ENCODE peak calls at places on chromosomes 5 and 9, in six cellular contexts. One of them, this sample, is unnamed.

GRCh38 chr9:38047301-38048251 is 21.5 kb downstream of the SHB start:
- DNase-seq in neuronal stem cell: no peak
- DNase-seq in H9: peak; percentile 90
- DNase-seq in H1: peak; percentile 69
- DNase-seq in IMR-90: peak; percentile 95
- DNase-seq in trophoblast cell: peak; percentile 72
- DNase-seq in this sample: peak; percentile 93

GRCh38 chr5:73892806-73893205 is 266.8 kb downstream of the ARHGEF28 start:
- DNase-seq in H1: no peak
- DNase-seq in H9: no peak
- DNase-seq in neuronal stem cell: no peak
- DNase-seq in IMR-90: peak; percentile 96
- DNase-seq in trophoblast cell: no peak
- DNase-seq in this sample: peak; percentile 69

GRCh38 chr9:104843644-104844226 is 79.8 kb downstream of the NIPSNAP3B start:
- DNase-seq in IMR-90: no peak
- DNase-seq in H9: no peak
- DNase-seq in trophoblast cell: no peak
- DNase-seq in neuronal stem cell: no peak
- DNase-seq in H1: no peak
- DNase-seq in this sample: no peak

GRCh38 chr9:34993502-34994428 is 4.2 kb downstream of the DNAJB5 start:
- DNase-seq in H9: peak; percentile 78
- DNase-seq in H1: no peak
- DNase-seq in neuronal stem cell: no peak
- DNase-seq in trophoblast cell: no peak
- DNase-seq in IMR-90: peak; percentile 61
- DNase-seq in this sample: peak; percentile 81

GRCh38 chr9:8856686-8857329 is 1057.2 kb upstream of the DMAC1 start:
- DNase-seq in trophoblast cell: no peak
- DNase-seq in H9: no peak
- DNase-seq in neuronal stem cell: no peak
- DNase-seq in H1: no peak
- DNase-seq in IMR-90: no peak
- DNase-seq in this sample: peak; percentile 26

GRCh38 chr9:36543916-36544315 is 28.8 kb upstream of the MELK start:
- DNase-seq in neuronal stem cell: no peak
- DNase-seq in H1: no peak
- DNase-seq in IMR-90: no peak
- DNase-seq in H9: no peak
- DNase-seq in trophoblast cell: no peak
- DNase-seq in this sample: no peak

GRCh38 chr5:132526290-132526973 is 16.9 kb downstream of the IL5 start:
- DNase-seq in trophoblast cell: peak; percentile 41
- DNase-seq in neuronal stem cell: peak; percentile 69
- DNase-seq in IMR-90: peak; percentile 50
- DNase-seq in H1: peak; percentile 21
- DNase-seq in H9: peak; percentile 72
- DNase-seq in this sample: peak; percentile 63

GRCh38 chr9:133168432-133168831 is 4.7 kb upstream of the GBGT1 start:
- DNase-seq in neuronal stem cell: no peak
- DNase-seq in H9: no peak
- DNase-seq in IMR-90: no peak
- DNase-seq in trophoblast cell: no peak
- DNase-seq in H1: no peak
- DNase-seq in this sample: peak; percentile 94

GRCh38 chr9:35562895-35563746 is 41.9 kb upstream of the TESK1 start:
- DNase-seq in IMR-90: no peak
- DNase-seq in H9: no peak
- DNase-seq in H1: no peak
- DNase-seq in trophoblast cell: no peak
- DNase-seq in neuronal stem cell: no peak
- DNase-seq in this sample: no peak

GRCh38 chr9:127860779-127861178 is 6.3 kb upstream of the ENG start:
- DNase-seq in H9: no peak
- DNase-seq in IMR-90: no peak
- DNase-seq in trophoblast cell: no peak
- DNase-seq in neuronal stem cell: no peak
- DNase-seq in H1: no peak
- DNase-seq in this sample: no peak

GRCh38 chr9:115743709-115744605 is 409.6 kb upstream of the PAPPA start:
- DNase-seq in trophoblast cell: no peak
- DNase-seq in H1: no peak
- DNase-seq in neuronal stem cell: no peak
- DNase-seq in IMR-90: no peak
- DNase-seq in H9: no peak
- DNase-seq in this sample: no peak

GRCh38 chr5:77776606-77777206 is 567 bp upstream of the TBCA start:
- DNase-seq in IMR-90: peak; percentile 67
- DNase-seq in trophoblast cell: peak; percentile 26
- DNase-seq in H9: no peak
- DNase-seq in neuronal stem cell: no peak
- DNase-seq in H1: no peak
- DNase-seq in this sample: no peak

GRCh38 chr5:108521841-108522506 is 140.1 kb upstream of the FBXL17 start:
- DNase-seq in neuronal stem cell: peak; percentile 58
- DNase-seq in IMR-90: peak; percentile 72
- DNase-seq in trophoblast cell: peak; percentile 42
- DNase-seq in H1: no peak
- DNase-seq in H9: no peak
- DNase-seq in this sample: peak; percentile 80

GRCh38 chr9:4065054-4065453 is 234.8 kb downstream of the GLIS3 start:
- DNase-seq in trophoblast cell: no peak
- DNase-seq in IMR-90: no peak
- DNase-seq in neuronal stem cell: no peak
- DNase-seq in H1: no peak
- DNase-seq in H9: no peak
- DNase-seq in this sample: no peak

GRCh38 chr9:69857131-69857530 is 36.5 kb downstream of the CFAP95 start:
- DNase-seq in trophoblast cell: no peak
- DNase-seq in IMR-90: peak; percentile 76
- DNase-seq in neuronal stem cell: no peak
- DNase-seq in H1: no peak
- DNase-seq in H9: no peak
- DNase-seq in this sample: no peak

GRCh38 chr9:108052431-108053080 is 563.0 kb upstream of the KLF4 start:
- DNase-seq in H1: no peak
- DNase-seq in neuronal stem cell: peak; percentile 56
- DNase-seq in H9: no peak
- DNase-seq in IMR-90: no peak
- DNase-seq in trophoblast cell: no peak
- DNase-seq in this sample: no peak

GRCh38 chr5:42515504-42515903 is 92.3 kb downstream of the GHR start:
- DNase-seq in H9: no peak
- DNase-seq in H1: no peak
- DNase-seq in neuronal stem cell: no peak
- DNase-seq in trophoblast cell: no peak
- DNase-seq in IMR-90: no peak
- DNase-seq in this sample: no peak

GRCh38 chr9:15146121-15146820 is 160.7 kb downstream of the TTC39B start:
- DNase-seq in H9: no peak
- DNase-seq in trophoblast cell: no peak
- DNase-seq in H1: no peak
- DNase-seq in neuronal stem cell: peak; percentile 79
- DNase-seq in IMR-90: no peak
- DNase-seq in this sample: no peak

GRCh38 chr5:66143473-66144073 is 527 bp upstream of the SREK1 start:
- DNase-seq in neuronal stem cell: no peak
- DNase-seq in H1: no peak
- DNase-seq in trophoblast cell: no peak
- DNase-seq in IMR-90: no peak
- DNase-seq in H9: no peak
- DNase-seq in this sample: no peak

GRCh38 chr9:69380811-69381210 is 55.8 kb downstream of the ENTREP1 start:
- DNase-seq in trophoblast cell: peak; percentile 16
- DNase-seq in H1: no peak
- DNase-seq in H9: no peak
- DNase-seq in IMR-90: peak; percentile 56
- DNase-seq in neuronal stem cell: no peak
- DNase-seq in this sample: peak; percentile 33

GRCh38 chr5:138950411-138951011 is 75.4 kb upstream of the LRRTM2 start:
- DNase-seq in H9: no peak
- DNase-seq in H1: no peak
- DNase-seq in IMR-90: no peak
- DNase-seq in neuronal stem cell: no peak
- DNase-seq in trophoblast cell: no peak
- DNase-seq in this sample: no peak

GRCh38 chr9:130805510-130806387 is 29.3 kb upstream of the ABL1 start:
- DNase-seq in IMR-90: peak; percentile 28
- DNase-seq in H9: no peak
- DNase-seq in H1: no peak
- DNase-seq in trophoblast cell: no peak
- DNase-seq in neuronal stem cell: no peak
- DNase-seq in this sample: peak; percentile 33

GRCh38 chr9:124551472-124552339 is 44.5 kb upstream of the NR5A1 start:
- DNase-seq in H9: peak; percentile 76
- DNase-seq in trophoblast cell: peak; percentile 33
- DNase-seq in H1: peak; percentile 56
- DNase-seq in neuronal stem cell: peak; percentile 35
- DNase-seq in IMR-90: peak; percentile 73
- DNase-seq in this sample: peak; percentile 79

GRCh38 chr5:147397616-147398015 is 112.3 kb downstream of the DPYSL3 start:
- DNase-seq in IMR-90: no peak
- DNase-seq in trophoblast cell: no peak
- DNase-seq in neuronal stem cell: no peak
- DNase-seq in H9: peak; percentile 60
- DNase-seq in H1: no peak
- DNase-seq in this sample: no peak

GRCh38 chr9:95862343-95862742 is 13.1 kb upstream of the ERCC6L2 start:
- DNase-seq in H9: no peak
- DNase-seq in H1: no peak
- DNase-seq in trophoblast cell: no peak
- DNase-seq in IMR-90: no peak
- DNase-seq in neuronal stem cell: no peak
- DNase-seq in this sample: no peak

GRCh38 chr9:95864852-95865580 is 10.5 kb upstream of the ERCC6L2 start:
- DNase-seq in H9: no peak
- DNase-seq in trophoblast cell: no peak
- DNase-seq in neuronal stem cell: no peak
- DNase-seq in IMR-90: peak; percentile 37
- DNase-seq in H1: no peak
- DNase-seq in this sample: no peak
- H4K91ac ChIP-seq in H9: no peak overlapping the region
- H4K91ac ChIP-seq in trophoblast cell: no peak overlapping the region
- H4K91ac ChIP-seq in neuronal stem cell: no peak overlapping the region
- H4K91ac ChIP-seq in IMR-90: no peak overlapping the region
- H4K91ac ChIP-seq in H1: no peak overlapping the region
- H4K91ac ChIP-seq in this sample: no peak overlapping the region

DNA sequence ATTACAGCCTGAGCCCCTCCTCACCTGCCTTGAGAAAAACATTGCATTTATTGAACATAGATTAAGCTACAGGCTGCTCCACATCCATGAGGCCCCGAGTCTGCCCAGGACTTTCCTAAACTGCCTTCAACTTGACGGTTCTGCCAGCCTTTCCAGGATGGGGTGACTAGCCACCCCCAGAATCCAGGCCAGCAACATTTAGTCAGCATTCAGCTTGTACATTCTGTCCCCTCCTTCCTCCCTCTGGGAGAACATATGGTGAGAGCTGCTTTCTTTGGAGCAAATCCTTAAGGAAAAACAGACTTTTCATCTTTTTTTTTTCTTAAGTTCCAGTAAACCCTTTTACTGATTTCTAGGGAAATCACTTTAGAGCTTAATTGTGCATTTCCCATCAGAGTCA is 145.8 kb downstream of the HSD17B3 start:
- DNase-seq in H1: no peak
- DNase-seq in neuronal stem cell: no peak
- DNase-seq in H9: no peak
- DNase-seq in trophoblast cell: no peak
- DNase-seq in IMR-90: no peak
- DNase-seq in this sample: no peak
- H3K14ac ChIP-seq in H1: no peak overlapping the region
- H3K14ac ChIP-seq in neuronal stem cell: no peak overlapping the region
- H3K14ac ChIP-seq in H9: no peak overlapping the region
- H3K14ac ChIP-seq in trophoblast cell: no peak overlapping the region
- H3K14ac ChIP-seq in IMR-90: no peak overlapping the region
- H3K14ac ChIP-seq in this sample: no peak overlapping the region

GRCh38 chr5:109546461-109546860 is 136.7 kb upstream of the PJA2 start:
- DNase-seq in H1: no peak
- DNase-seq in H9: no peak
- DNase-seq in trophoblast cell: no peak
- DNase-seq in IMR-90: no peak
- DNase-seq in neuronal stem cell: no peak
- DNase-seq in this sample: no peak
- H4K8ac ChIP-seq in H1: no peak overlapping the region
- H4K8ac ChIP-seq in H9: no peak overlapping the region
- H4K8ac ChIP-seq in trophoblast cell: no peak overlapping the region
- H4K8ac ChIP-seq in IMR-90: no peak overlapping the region
- H4K8ac ChIP-seq in neuronal stem cell: no peak overlapping the region
- H4K8ac ChIP-seq in this sample: no peak overlapping the region

GRCh38 chr5:119409235-119409815 is 43.0 kb upstream of the HSD17B4 start:
- DNase-seq in IMR-90: no peak
- DNase-seq in H9: no peak
- DNase-seq in trophoblast cell: no peak
- DNase-seq in neuronal stem cell: no peak
- DNase-seq in H1: no peak
- DNase-seq in this sample: no peak

GRCh38 chr5:119412828-119413227 is 39.5 kb upstream of the HSD17B4 start:
- DNase-seq in trophoblast cell: no peak
- DNase-seq in H9: no peak
- DNase-seq in IMR-90: no peak
- DNase-seq in H1: no peak
- DNase-seq in neuronal stem cell: no peak
- DNase-seq in this sample: no peak

GRCh38 chr5:119411935-119412623 is 40.2 kb upstream of the HSD17B4 start:
- DNase-seq in H1: no peak
- DNase-seq in neuronal stem cell: peak; percentile 77
- DNase-seq in IMR-90: peak; percentile 81
- DNase-seq in trophoblast cell: peak; percentile 71
- DNase-seq in H9: peak; percentile 71
- DNase-seq in this sample: peak; percentile 85

GRCh38 chr5:119411291-119411934 is 40.9 kb upstream of the HSD17B4 start:
- DNase-seq in IMR-90: peak; percentile 46
- DNase-seq in H1: no peak
- DNase-seq in H9: no peak
- DNase-seq in neuronal stem cell: no peak
- DNase-seq in trophoblast cell: peak; percentile 54
- DNase-seq in this sample: no peak

DNA sequence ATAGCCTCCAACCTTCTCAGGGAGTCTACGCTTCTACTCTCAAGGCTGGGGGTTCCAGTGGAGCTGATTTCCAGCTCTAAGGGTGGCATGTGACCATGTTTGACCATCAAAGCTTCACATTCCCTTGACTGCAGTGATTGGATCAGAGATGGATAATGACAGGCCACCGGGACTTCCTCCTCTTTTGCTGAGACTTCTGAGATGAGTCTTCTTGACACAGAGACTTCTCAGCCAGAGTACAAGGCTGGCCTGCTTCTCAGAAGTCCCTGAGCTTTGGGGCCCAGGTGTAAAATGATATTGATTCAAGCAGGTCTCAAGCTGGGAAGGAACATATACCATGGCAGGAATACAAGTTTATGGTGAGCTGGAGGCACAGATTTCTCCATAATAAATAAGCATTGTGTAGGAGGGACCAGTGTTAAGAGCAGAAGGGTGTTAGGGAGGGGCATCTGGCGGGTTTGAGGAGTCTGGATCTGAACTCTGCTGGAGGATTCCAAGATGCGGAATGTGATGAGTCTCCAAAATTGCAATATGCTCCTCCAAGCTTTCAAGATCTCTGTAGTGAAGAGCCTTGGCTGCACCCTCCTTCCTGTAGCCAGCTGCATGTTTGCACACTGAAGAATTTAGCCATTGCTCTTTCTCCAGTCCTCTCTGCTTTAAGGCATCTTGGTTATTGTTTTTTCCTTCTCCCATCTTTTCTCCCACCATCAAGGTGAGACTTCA is 41.7 kb upstream of the HSD17B4 start:
- DNase-seq in IMR-90: no peak
- DNase-seq in trophoblast cell: no peak
- DNase-seq in H9: no peak
- DNase-seq in H1: no peak
- DNase-seq in neuronal stem cell: no peak
- DNase-seq in this sample: no peak
- H4K91ac ChIP-seq in IMR-90: no peak overlapping the region
- H4K91ac ChIP-seq in trophoblast cell: no peak overlapping the region
- H4K91ac ChIP-seq in H9: no peak overlapping the region
- H4K91ac ChIP-seq in H1: no peak overlapping the region
- H4K91ac ChIP-seq in neuronal stem cell: no peak overlapping the region
- H4K91ac ChIP-seq in this sample: no peak overlapping the region